ENCODE peak calls at places on chromosomes 7 and 10, in five cellular contexts. E is cardiac fibroblast; U is activated CD8-positive, alpha-beta T cell treated with anti-CD3 and anti-CD28 coated beads for 36 hours; C is GM06990; H is fibroblast of the aortic adventitia. T is an unnamed sample.

GRCh38 chr10:49395741-49396665 is at the start of gene DRGX:
- DNase-seq in E (no peak), U (no peak), H (no peak), C (no peak), T (no peak)

GRCh38 chr7:57769958-57770357 is 320.0 kb downstream of the ZNF716 start:
- DNase-seq in U (no peak), C (no peak), H (no peak), E (no peak), T (no peak)

GRCh38 chr7:5450549-5451327 is 27.1 kb upstream of the TNRC18 start:
- DNase-seq in E (peak), C (no peak), U (peak), H (peak), T (peak)

GRCh38 chr7:57199252-57199651 is 67.0 kb upstream of the ZNF479 start:
- DNase-seq in U (no peak), C (no peak), H (no peak), E (no peak), T (no peak)

GRCh38 chr7:131222171-131222570 is 105.5 kb upstream of the MKLN1 start:
- DNase-seq in U (no peak), E (no peak), C (no peak), H (no peak), T (no peak)

GRCh38 chr10:21517983-21518628 is 7.4 kb downstream of the SKIDA1 start:
- DNase-seq in U (no peak), C (no peak), E (peak), H (peak), T (peak)

GRCh38 chr10:60732240-60733188 is 45.8 kb upstream of the CDK1 start:
- DNase-seq in C (no peak), E (no peak), H (no peak), U (peak), T (peak)

GRCh38 chr7:34875481-34875880 is 161.8 kb downstream of the DPY19L1 start:
- DNase-seq in C (no peak), U (no peak), H (no peak), E (no peak), T (no peak)

GRCh38 chr10:124323806-124324205 is 94.9 kb downstream of the OAT start:
- DNase-seq in C (no peak), E (no peak), U (no peak), H (no peak), T (no peak)

GRCh38 chr10:132444877-132445351 is 47.9 kb downstream of the PWWP2B start:
- DNase-seq in H (no peak), E (no peak), U (no peak), C (no peak), T (no peak)

GRCh38 chr10:8618834-8619233 is 564.3 kb downstream of the GATA3 start:
- DNase-seq in H (no peak), U (no peak), C (no peak), E (no peak), T (peak)

GRCh38 chr10:60148266-60148840 is 241.3 kb downstream of the ANK3 start:
- DNase-seq in E (peak), U (no peak), H (peak), C (no peak), T (peak)

GRCh38 chr7:150951181-150951520 is 27.0 kb downstream of the KCNH2 start:
- DNase-seq in H (no peak), C (no peak), U (no peak), E (no peak), T (no peak)

GRCh38 chr7:37425504-37425903 is 23.2 kb downstream of the ELMO1 start:
- DNase-seq in E (no peak), C (no peak), H (no peak), U (no peak), T (no peak)

GRCh38 chr10:32940321-32941264 is 17.4 kb downstream of the ITGB1 start:
- DNase-seq in C (no peak), H (no peak), E (no peak), U (no peak), T (no peak)

DNA sequence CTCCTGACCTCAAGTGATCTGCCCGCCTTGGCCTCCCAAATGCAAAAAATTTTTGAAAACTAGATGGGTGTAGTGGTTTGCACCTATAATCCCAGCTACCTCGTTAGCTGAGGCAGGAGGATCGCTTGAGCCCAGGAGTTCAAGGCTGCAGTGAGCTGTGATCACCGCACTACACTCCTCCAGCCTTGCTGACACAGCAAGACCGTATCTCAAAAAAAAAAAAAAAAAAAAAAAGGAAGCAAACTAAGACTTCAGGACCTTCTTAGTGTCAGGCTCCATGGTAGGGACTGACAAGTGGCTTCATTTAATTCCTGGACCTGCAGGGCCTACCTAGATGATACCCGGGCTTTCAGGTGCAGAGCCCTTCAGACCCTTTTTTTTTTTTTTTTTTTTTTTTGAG is 2.5 kb downstream of the POP7 start:
- DNase-seq in E (no peak), U (no peak), C (no peak), H (no peak), T (no peak)
- TF ChIP-seq CTCF in E (no peak), U (no peak), C (no peak), H (no peak), T (no peak)

GRCh38 chr10:26448292-26448691 is 10.2 kb downstream of the APBB1IP start:
- DNase-seq in C (peak), H (no peak), E (no peak), U (no peak), T (no peak)
- TF ChIP-seq CTCF in C (peak), H (peak), E (no peak), U (peak), T (no peak)

DNA sequence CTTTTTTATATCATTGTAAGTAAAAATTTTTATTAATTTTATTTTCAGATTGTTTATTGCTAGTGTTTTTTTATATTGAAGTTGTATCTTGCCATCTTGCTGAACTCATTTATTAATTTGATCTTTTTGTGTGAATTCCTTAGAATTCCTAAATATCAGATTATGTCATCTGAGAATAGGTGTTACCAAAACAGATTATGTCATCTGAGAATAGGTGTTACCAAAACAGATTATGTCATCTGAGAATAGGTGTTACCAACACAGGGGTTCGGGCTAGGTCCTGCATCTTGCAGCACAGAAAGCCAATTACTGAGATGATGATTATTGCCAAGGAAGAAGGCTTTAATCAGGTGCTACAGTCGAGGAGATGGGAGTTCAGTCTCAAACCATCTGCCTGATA is 383.4 kb downstream of the CNTNAP2 start:
- DNase-seq in H (no peak), U (no peak), C (no peak), E (no peak), T (no peak)
- TF ChIP-seq CTCF in H (no peak), U (no peak), C (no peak), E (no peak), T (no peak)

DNA sequence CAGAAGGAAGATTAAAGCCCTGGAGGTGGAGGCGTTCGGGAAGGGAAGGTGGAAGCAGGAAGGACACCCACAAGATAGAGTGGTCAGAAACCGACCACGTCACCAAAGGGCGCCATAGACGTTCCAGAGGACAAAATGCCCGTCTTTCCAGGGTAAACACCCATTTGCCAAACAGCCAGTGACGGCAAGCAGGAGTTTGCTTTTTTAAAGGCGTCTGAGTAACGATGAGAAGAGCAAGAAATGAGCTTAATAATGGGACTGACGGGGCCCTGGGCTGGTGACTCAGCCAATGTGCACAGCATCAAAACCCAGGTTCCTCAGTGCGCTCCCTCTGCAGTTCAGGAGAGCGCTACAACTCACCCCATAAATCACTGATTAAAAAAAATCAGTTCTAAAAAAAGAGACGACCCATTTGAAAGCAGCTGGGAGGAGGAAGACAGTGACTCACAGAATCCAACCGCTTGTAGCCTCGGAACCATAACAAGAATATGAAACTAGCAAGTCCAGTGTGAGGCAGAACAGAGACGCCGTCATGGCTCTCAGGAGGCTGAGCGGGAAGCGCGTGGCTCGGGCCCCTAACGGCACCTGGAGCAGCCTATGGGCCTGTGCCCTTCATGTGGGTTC is 5.9 kb downstream of the DIP2C start:
- DNase-seq in H (peak), U (no peak), C (no peak), E (peak), T (no peak)
- TF ChIP-seq CTCF in H (peak), U (no peak), C (no peak), E (no peak), T (no peak)

DNA sequence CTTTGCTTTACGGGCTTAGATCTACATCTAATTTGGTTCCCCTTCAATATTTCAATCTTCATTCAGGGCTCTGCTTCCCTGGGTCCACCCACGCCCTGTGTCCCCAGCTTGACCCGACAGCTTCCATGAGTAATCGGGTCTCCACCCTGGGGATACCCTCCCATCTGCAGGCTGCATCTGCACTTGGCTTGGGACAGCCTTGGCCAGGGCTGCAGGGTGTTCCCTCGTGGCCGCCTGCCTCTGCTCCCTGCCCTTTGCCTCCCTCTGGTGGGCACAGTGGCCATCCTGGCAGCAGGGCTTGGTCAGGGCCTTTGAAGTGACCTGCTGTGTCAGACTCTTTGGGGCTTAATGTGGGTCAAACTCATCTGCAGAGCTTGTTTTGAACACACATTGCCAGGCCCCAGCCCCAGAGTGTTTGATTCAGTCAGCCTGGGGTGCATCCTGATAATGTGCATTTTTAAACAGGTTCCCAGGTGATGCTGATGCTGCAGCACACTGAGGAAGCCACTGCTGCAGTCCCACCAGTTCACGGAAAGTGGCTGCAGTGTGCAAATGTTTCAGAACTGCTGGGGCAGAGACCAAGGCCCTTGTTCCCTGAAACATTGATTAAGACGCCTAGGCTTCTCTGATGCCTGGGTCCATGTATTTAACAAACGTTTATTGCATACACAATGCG is 80.7 kb upstream of the SEC61G start:
- DNase-seq in E (peak), U (no peak), C (no peak), H (peak), T (peak)
- TF ChIP-seq CTCF in E (peak), U (no peak), C (peak), H (peak), T (peak)

GRCh38 chr7:152621426-152621825 is 54.5 kb downstream of the XRCC2 start:
- DNase-seq in U (no peak), E (no peak), C (no peak), H (no peak), T (no peak)

GRCh38 chr7:152617056-152617455 is 58.9 kb downstream of the XRCC2 start:
- DNase-seq in H (no peak), C (no peak), U (no peak), E (no peak), T (no peak)

GRCh38 chr7:152615052-152615741 is 60.7 kb downstream of the XRCC2 start:
- DNase-seq in E (no peak), H (no peak), C (no peak), U (no peak), T (no peak)

GRCh38 chr7:152618427-152618826 is 57.5 kb downstream of the XRCC2 start:
- DNase-seq in U (no peak), C (no peak), E (no peak), H (no peak), T (no peak)

DNA sequence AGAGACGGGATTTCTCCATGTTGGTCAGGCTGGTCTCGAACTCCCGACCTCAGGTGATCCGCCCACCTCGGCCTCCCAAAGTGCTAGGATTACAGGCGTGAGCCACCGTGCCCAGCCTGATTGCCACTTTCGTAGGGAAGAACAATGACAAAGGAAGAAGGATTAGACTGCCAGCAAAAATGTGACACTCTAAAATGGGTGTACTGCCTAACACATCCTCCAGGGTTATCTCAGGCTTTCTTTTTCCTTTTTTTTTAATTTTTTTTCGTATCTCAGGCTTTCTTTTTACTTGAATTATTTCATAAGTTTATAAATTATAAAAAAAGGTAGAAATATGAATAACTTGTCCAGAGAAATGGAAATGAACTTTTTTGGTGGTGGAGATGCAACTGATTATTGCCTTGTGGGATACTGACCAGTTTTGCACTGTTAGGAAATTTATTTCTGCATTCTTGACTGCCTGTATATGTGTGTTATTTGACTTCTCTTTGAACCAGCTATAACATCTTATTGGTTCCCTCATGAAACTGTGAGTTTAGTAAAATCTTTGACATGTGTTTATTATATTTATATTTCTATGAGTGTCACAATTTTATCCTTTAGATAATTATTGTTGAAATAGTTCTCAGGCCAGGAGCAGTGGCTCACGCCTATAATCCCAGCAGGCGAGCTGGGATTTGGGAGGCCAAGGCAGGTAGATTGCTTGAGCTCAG is 56.8 kb downstream of the XRCC2 start:
- DNase-seq in C (no peak), E (no peak), H (no peak), U (no peak), T (no peak)
- TF ChIP-seq CTCF in C (no peak), E (no peak), H (no peak), U (no peak), T (no peak)

GRCh38 chr7:21566094-21566493 is 23.3 kb downstream of the DNAH11 start:
- DNase-seq in H (no peak), C (no peak), U (no peak), E (no peak), T (no peak)

GRCh38 chr7:21565614-21566013 is 22.8 kb downstream of the DNAH11 start:
- DNase-seq in E (no peak), C (no peak), U (no peak), H (no peak), T (no peak)

GRCh38 chr7:21572914-21573313 is 30.1 kb downstream of the DNAH11 start:
- DNase-seq in C (no peak), E (no peak), U (no peak), H (no peak), T (no peak)

GRCh38 chr7:21572331-21572730 is 29.5 kb downstream of the DNAH11 start:
- DNase-seq in C (no peak), E (no peak), U (no peak), H (no peak), T (no peak)

DNA sequence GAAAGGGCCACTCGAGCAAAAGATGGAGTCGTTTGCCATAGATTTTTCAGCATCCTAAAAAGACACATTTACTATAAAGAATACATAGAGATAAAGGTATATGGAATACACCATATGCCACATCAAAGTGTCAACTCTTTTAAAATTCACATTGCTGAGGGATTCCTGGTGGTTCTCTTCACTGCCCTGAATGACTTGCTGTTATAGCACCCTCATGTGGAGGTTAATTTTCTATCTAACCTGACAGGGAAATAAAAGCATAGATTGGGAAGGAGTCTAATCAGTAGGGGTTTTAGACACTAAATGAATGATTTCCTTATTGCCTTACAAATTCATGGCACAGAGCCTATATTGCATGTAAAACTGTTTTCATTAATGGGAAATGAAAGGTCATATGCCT is 25.9 kb downstream of the DNAH11 start:
- DNase-seq in H (no peak), U (no peak), C (no peak), E (peak), T (peak)
- TF ChIP-seq CTCF in H (no peak), U (peak), C (peak), E (peak), T (peak)

GRCh38 chr10:86970152-86970886 is 2.0 kb downstream of the ADIRF start:
- DNase-seq in H (peak), E (peak), C (peak), U (no peak), T (no peak)

GRCh38 chr10:86970887-86971145 is 2.5 kb downstream of the ADIRF start:
- DNase-seq in H (no peak), C (no peak), U (no peak), E (no peak), T (no peak)

GRCh38 chr10:86972613-86973380 is 4.5 kb downstream of the ADIRF start:
- DNase-seq in E (no peak), H (no peak), U (no peak), C (peak), T (no peak)

GRCh38 chr10:86969421-86970041 is 1.2 kb downstream of the ADIRF start:
- DNase-seq in U (no peak), H (peak), E (peak), C (peak), T (peak)

GRCh38 chr10:86971146-86971991 is 3.1 kb downstream of the ADIRF start:
- DNase-seq in U (peak), E (peak), C (peak), H (peak), T (peak)
- TF ChIP-seq CTCF in U (no peak), E (no peak), C (no peak), H (no peak), T (no peak)

GRCh38 chr7:76257973-76258372 is 44.5 kb upstream of the HSPB1 start:
- DNase-seq in C (no peak), E (no peak), H (no peak), U (peak), T (no peak)
- TF ChIP-seq CTCF in C (no peak), E (no peak), H (no peak), U (no peak), T (no peak)